ENCODE peak calls at places on chromosomes 13 and 19, in nine cellular contexts. V is epithelial cell of esophagus, X is A549, E is cardiac muscle cell, Q is heart right ventricle, T is dorsolateral prefrontal cortex, P is HL-60, D is GM06990, A is uterus. S is an unnamed sample.

GRCh38 chr13:82593239-82593638 is 1289.0 kb downstream of the SLITRK1 start:
- DNase-seq in P (no peak), V (no peak), A (no peak), T (no peak), E (no peak), D (no peak), Q (no peak), X (no peak), S (no peak)

GRCh38 chr13:46492946-46493345 is 60.0 kb upstream of the LRCH1 start:
- DNase-seq in T (no peak), E (peak), P (peak), D (no peak), X (peak), Q (peak), A (no peak), V (peak), S (peak)

GRCh38 chr13:26468203-26468602 is 89.3 kb upstream of the WASF3 start:
- DNase-seq in T (no peak), X (no peak), Q (no peak), A (no peak), P (no peak), V (no peak), D (no peak), E (no peak), S (no peak)

GRCh38 chr19:8526345-8527062 is 12.5 kb upstream of the ZNF414 start:
- DNase-seq in A (peak), X (peak), V (peak), Q (peak), T (peak), P (no peak), D (no peak), E (peak), S (peak)

GRCh38 chr19:52336976-52337375 is 933 bp downstream of the ZNF610 start:
- DNase-seq in Q (no peak), P (no peak), E (no peak), T (no peak), X (no peak), D (no peak), V (no peak), A (no peak), S (peak)

GRCh38 chr19:48351341-48351752 is 12.4 kb downstream of the TMEM143 start:
- DNase-seq in P (peak), Q (peak), V (peak), X (peak), D (peak), T (peak), E (peak), A (peak), S (peak)

GRCh38 chr13:87656311-87656710 is 14.9 kb upstream of the SLITRK5 start:
- DNase-seq in A (no peak), P (no peak), T (no peak), X (no peak), D (no peak), E (no peak), Q (no peak), V (no peak), S (no peak)

GRCh38 chr19:20078696-20079095 is 896 bp downstream of the ZNF90 start:
- DNase-seq in D (no peak), E (peak), Q (peak), P (no peak), A (peak), X (no peak), T (no peak), V (peak), S (peak)

GRCh38 chr19:47228168-47228936 is 2.6 kb downstream of the BBC3 start:
- DNase-seq in V (peak), T (no peak), A (peak), X (peak), E (peak), Q (no peak), D (peak), P (no peak), S (peak)

GRCh38 chr13:51246411-51247298 is 24.5 kb downstream of the FAM124A start:
- DNase-seq in Q (peak), V (no peak), A (no peak), P (no peak), D (no peak), T (peak), X (no peak), E (peak), S (no peak)

GRCh38 chr19:18496167-18496979 is 25.5 kb downstream of the ELL start:
- DNase-seq in P (peak), Q (no peak), D (no peak), A (no peak), V (peak), T (no peak), X (peak), E (no peak), S (peak)

GRCh38 chr19:53907690-53908089 is 1.4 kb upstream of the CACNG7 start:
- DNase-seq in V (no peak), E (no peak), D (no peak), X (no peak), P (no peak), T (no peak), Q (no peak), A (no peak), S (no peak)

GRCh38 chr19:53910170-53910518 is 1.1 kb downstream of the CACNG7 start:
- DNase-seq in T (no peak), Q (no peak), V (no peak), D (no peak), P (no peak), E (peak), X (no peak), A (no peak), S (peak)

GRCh38 chr19:53908106-53908932 is 759 bp upstream of the CACNG7 start:
- DNase-seq in P (no peak), Q (peak), E (peak), D (peak), T (peak), A (no peak), V (peak), X (peak), S (peak)

GRCh38 chr19:53908933-53909415 is at the start of gene CACNG7:
- DNase-seq in Q (no peak), V (no peak), A (no peak), P (no peak), E (no peak), T (peak), D (no peak), X (peak), S (peak)

DNA sequence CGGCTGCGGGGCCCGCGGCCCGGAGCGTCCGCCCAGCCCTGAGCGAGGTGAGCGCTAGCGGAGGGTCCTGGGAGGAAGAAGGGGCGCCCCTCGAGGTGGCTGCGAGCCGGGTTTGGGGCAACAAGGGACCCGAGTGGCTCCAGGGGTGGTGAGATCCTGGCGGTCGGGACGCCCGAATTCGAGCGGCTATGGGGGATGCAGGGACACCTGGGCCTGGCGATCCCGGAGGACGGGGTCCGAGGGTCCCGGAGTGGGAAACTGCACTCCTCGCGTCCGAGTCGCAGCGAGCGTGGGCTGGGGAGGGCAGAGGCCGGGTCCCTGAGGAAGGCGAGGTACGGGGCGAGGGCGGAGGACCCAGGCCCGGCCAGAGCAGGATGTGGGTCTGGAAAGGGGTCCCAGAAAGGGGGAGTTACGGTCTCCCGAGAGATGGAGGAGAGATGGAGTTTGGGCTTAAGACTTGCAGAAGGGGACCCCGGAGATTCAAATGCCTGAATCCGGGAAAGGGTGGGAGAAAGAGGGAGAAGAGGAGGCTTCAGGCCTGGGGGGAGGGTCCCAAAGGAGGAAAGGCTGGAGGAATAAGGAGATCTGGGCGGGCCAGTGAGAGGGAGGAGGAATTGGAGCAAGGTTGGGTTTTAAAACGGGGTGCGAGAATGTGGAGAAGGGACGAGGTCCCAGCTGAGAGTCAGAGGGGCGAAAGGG is 542 bp downstream of the CACNG7 start:
- DNase-seq in X (no peak), P (no peak), Q (no peak), D (no peak), A (no peak), V (no peak), T (no peak), E (no peak), S (no peak)
- TF ChIP-seq CTCF in X (no peak), P (no peak), Q (no peak), D (no peak), A (no peak), V (no peak), T (no peak), E (no peak), S (no peak)

GRCh38 chr19:616276-616675 is 17.1 kb downstream of the POLRMT start:
- DNase-seq in T (no peak), Q (no peak), V (no peak), E (no peak), D (no peak), A (no peak), P (no peak), X (no peak), S (no peak)
- H3K4me3 ChIP-seq in T (no peak), Q (no peak), V (no peak), E (no peak), D (no peak), A (no peak), P (no peak), X (no peak), S (no peak)

DNA sequence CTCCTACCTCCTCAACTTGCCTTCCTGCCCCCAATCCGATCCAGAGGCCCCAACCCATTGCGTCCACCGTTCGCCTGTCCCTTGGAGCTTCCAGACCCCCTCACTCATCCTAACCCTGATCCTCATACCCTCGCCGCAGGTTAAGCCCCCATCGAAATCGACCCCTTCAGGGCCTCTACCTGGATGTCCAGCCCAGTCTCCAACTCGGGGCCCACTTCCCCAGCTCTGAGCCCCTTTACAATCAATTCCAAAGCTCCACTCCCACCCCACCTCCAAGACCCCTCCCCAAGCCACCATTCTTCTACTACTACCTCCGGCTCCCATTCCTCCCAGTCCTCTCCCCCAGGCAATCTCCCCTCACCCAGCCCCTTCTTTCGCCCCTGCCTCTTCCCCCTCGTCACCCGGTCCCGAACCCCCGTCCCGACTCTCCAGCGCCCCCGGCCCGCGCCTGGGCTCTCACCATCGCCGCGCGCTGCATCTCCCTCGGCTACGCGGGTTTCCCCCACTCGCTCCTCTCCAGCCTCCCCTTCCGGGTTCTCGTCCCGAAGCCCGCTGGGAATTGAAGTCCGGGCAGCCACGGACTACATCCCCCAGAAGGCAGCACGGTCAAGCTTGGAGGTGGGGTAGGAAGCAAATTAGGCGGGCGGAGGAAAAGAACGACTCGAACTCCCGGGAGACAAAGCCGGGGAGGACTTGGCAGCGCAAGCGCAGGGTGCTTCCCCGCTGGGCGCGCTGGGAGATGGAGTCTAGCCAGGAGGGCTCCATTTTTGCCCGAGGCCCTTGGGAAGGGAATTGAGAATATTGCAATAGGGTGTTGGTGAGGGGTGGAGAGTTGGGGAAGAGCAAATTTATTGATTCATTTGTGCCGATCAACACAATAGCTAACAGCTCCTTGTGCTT is at the start of gene FBXO46:
- DNase-seq in A (peak), Q (peak), V (peak), X (peak), D (peak), P (peak), E (peak), T (peak), S (peak)
- TF ChIP-seq CTCF in A (no peak), Q (peak), V (no peak), X (no peak), D (peak), P (no peak), E (peak), T (no peak), S (peak)

DNA sequence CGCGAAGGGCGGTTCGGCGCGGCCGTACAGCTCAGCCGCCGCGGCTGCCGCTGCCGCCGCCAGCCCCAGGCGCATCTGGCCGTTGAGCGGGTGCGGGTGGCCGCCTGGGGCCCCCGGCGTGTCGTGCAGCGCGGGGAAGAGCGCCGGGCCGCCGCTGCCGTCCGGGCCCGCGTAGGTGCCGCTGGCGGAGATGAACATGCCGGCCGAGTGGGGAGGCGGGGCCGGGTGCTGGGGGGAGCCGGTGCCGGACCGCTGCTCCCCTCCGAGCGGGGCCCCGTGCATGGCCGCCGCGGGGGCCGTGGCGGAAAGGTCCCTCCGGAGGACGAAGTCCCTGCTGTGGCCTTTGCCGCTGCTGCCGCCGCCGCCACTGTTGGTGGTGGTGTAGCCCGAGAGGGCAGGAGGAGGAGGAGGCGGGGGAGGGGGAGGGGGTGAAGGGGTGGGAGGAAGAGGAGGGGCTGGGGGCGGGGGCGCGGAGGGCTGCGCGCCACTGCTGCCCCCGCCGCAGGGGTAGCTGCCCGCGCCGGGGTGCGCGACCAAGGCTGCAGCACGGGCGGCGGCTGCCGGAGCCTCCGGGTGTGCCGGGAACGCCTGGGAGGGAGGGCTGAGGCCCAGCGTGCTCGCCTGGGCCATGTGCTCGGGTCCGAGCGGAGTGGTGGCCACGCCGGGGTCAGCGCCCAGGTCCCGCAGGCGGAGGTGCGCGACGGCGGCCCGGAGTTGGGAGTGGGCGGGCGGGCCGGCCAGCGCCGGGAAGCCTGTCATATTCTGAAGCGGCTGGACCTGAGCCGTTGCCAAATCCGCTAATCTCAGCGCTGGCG is 599 bp downstream of the ZIC5 start:
- DNase-seq in E (peak), X (peak), D (no peak), Q (no peak), A (no peak), T (no peak), V (no peak), P (no peak), S (no peak)
- H3K4me3 ChIP-seq in E (peak), X (peak), D (no peak), Q (no peak), A (peak), T (peak), V (no peak), P (no peak), S (no peak)

GRCh38 chr19:6417713-6418561 is 6.7 kb downstream of the KHSRP start:
- DNase-seq in E (no peak), T (no peak), Q (no peak), V (no peak), X (peak), P (no peak), A (peak), D (no peak), S (no peak)
- TF ChIP-seq CTCF in E (peak), T (peak), Q (peak), V (peak), X (peak), P (no peak), A (peak), D (peak), S (peak)

GRCh38 chr19:38878575-38879399 is 712 bp upstream of the RINL start:
- DNase-seq in A (no peak), P (no peak), X (no peak), V (no peak), E (no peak), T (no peak), D (no peak), Q (no peak), S (no peak)

GRCh38 chr19:38880076-38880881 is 2.2 kb upstream of the RINL start:
- DNase-seq in X (no peak), Q (no peak), E (no peak), D (no peak), T (no peak), P (no peak), A (no peak), V (no peak), S (no peak)

GRCh38 chr19:38879400-38879751 is 1.3 kb upstream of the RINL start:
- DNase-seq in Q (no peak), E (no peak), D (no peak), V (no peak), X (no peak), P (no peak), T (no peak), A (no peak), S (no peak)

GRCh38 chr19:38875656-38876345 is 2.3 kb downstream of the RINL start:
- DNase-seq in Q (no peak), T (no peak), P (no peak), X (no peak), V (no peak), E (no peak), A (no peak), D (no peak), S (no peak)

DNA sequence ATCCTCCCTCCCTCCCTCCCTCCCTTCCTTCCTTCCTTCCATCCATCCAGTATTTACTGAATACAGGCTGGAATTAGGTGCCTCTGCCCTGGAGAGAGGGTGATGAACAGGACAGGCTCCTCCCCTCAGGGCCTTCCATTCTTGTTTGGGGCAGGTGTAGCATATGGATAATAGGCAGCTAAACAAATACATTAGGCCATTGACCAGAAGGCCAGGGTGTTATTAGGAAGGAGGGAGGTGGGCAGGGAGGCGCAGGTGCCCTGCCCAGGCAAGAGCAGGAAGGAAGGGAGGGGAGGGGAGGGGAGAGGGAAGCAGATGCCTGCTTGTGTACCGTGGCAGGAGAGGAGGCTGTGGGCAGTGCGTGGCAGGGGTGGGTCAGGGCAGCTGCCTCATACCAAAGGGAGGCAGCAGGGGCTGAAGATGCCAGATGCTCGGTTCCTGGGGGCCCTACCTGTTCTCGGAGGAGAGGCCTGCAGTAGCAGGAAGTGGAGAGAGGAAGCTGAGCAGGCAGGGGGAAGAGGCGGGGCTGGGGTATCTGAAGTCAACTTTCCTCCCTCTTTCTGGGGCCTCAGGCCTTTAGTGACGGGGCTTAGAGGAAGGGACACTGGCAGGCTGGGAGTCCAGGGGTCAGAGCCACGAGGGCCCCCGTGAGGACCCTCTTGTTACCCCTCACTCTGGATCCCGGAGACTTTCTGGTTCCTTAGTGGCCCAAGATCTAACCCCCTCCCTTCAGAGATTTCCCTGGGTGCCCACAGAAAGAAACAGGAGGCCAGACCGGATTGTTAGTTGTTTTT is at the start of gene RINL:
- DNase-seq in X (no peak), A (no peak), Q (no peak), D (peak), T (no peak), P (peak), E (no peak), V (no peak), S (no peak)
- H3K4me3 ChIP-seq in X (no peak), A (no peak), Q (no peak), D (peak), T (peak), P (peak), E (no peak), V (no peak), S (no peak)

DNA sequence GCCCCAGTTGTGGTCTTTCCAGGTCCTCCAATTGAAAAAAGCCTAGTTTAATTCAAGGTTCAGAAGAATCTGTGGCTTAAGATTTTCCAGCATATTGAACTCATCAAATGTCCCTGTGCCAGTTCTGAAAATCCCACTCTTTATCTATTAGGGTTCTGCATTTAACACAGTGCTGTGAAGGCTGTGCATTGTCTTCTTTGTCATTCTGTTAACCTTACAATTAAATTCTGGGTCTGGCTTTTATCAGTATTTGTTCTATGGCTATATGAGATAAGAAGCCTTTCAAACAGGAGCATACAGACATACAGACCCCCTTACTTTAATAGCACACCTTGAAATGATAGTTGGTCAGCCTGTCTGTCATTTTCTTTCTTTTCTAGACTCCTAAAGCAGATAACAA is 362.1 kb upstream of the DACH1 start:
- DNase-seq in V (no peak), P (no peak), A (no peak), E (no peak), X (no peak), Q (no peak), T (no peak), D (no peak), S (no peak)
- TF ChIP-seq CTCF in V (no peak), P (no peak), A (no peak), E (no peak), X (no peak), Q (no peak), T (no peak), D (no peak), S (no peak)

GRCh38 chr19:38263696-38264485 is 482 bp upstream of the SPINT2 start:
- DNase-seq in E (no peak), D (no peak), Q (no peak), T (peak), P (peak), A (no peak), X (peak), V (peak), S (peak)
- H3K4me3 ChIP-seq in E (peak), D (peak), Q (peak), T (peak), P (peak), A (peak), X (peak), V (peak), S (peak)

DNA sequence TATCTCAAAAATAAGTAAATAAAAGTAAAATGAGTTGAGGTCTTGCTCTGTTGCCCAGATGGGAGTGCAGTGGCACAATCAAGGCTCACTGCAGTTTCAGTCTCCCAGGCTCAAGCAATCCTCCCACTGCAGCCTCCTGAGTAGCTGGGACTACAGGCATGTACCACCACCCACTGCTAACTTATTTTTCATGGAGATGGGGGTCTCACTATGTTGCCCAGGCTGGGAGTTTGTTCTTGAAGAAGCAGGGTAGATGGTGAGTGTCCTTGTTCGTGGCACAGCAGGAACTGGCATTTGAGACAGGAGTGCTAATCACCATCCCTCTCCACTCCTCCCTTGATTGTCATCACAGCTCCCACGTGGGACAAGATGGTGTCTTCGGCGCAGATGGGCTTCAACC is 3.5 kb downstream of the NLRP2 start:
- DNase-seq in Q (no peak), D (no peak), A (no peak), V (no peak), P (no peak), E (no peak), X (no peak), T (no peak), S (no peak)
- TF ChIP-seq CTCF in Q (no peak), D (no peak), A (no peak), V (no peak), P (no peak), E (no peak), X (no peak), T (no peak), S (no peak)

S was measured in fibroblast of the aortic adventitia.